ENCODE peak calls at places on chromosomes 7 and 10, in four cellular contexts. R is sigmoid colon, E is stomach, J is HCT116. N is an unnamed sample.
A peak's percentile ranks its signal among the peaks of the same experiment; 100 is the strongest.

GRCh38 chr7:132296820-132297219 is 279.4 kb downstream of the PLXNA4 start:
- DNase-seq in R (no peak), J (no peak), E (no peak), N (no peak)

GRCh38 chr10:13331641-13332040 is 16.5 kb downstream of the SEPHS1 start:
- DNase-seq in R (no peak), J (no peak), E (no peak), N (no peak)

GRCh38 chr10:71746344-71747037 is 26.8 kb downstream of the VSIR start:
- DNase-seq in E (peak; percentile 73), J (no peak), R (no peak), N (peak; percentile 52)

GRCh38 chr10:59905066-59905734 is 1.2 kb downstream of the CCDC6 start:
- DNase-seq in E (peak; percentile 46), R (peak; percentile 73), J (no peak), N (peak; percentile 57)

GRCh38 chr10:32891261-32891660 is 66.8 kb downstream of the ITGB1 start:
- DNase-seq in R (no peak), E (no peak), J (no peak), N (no peak)

GRCh38 chr10:5692476-5693358 is 8.1 kb downstream of the TASOR2 start:
- DNase-seq in J (no peak), E (peak; percentile 63), R (peak; percentile 66), N (peak; percentile 74)

GRCh38 chr7:50212666-50213621 is 91.6 kb upstream of the IKZF1 start:
- DNase-seq in R (no peak), J (no peak), E (no peak), N (no peak)

GRCh38 chr10:57799625-57800024 is 468.1 kb downstream of the IPMK start:
- DNase-seq in J (no peak), R (no peak), E (no peak), N (no peak)

GRCh38 chr10:9158675-9159074 is 1104.2 kb downstream of the GATA3 start:
- DNase-seq in E (no peak), R (no peak), J (no peak), N (no peak)

GRCh38 chr10:72020914-72021754 is 56.9 kb downstream of the CHST3 start:
- DNase-seq in R (no peak), J (no peak), E (no peak), N (no peak)

GRCh38 chr10:31146496-31147219 is 115.0 kb upstream of the ZNF438 start:
- DNase-seq in J (peak; percentile 60), R (peak; percentile 78), E (no peak), N (no peak)

GRCh38 chr10:5252177-5253037 is 55.8 kb downstream of the AKR1C4 start:
- DNase-seq in E (no peak), R (no peak), J (no peak), N (no peak)

GRCh38 chr7:26813426-26813825 is 51.0 kb downstream of the SKAP2 start:
- DNase-seq in J (no peak), E (no peak), R (no peak), N (no peak)

DNA sequence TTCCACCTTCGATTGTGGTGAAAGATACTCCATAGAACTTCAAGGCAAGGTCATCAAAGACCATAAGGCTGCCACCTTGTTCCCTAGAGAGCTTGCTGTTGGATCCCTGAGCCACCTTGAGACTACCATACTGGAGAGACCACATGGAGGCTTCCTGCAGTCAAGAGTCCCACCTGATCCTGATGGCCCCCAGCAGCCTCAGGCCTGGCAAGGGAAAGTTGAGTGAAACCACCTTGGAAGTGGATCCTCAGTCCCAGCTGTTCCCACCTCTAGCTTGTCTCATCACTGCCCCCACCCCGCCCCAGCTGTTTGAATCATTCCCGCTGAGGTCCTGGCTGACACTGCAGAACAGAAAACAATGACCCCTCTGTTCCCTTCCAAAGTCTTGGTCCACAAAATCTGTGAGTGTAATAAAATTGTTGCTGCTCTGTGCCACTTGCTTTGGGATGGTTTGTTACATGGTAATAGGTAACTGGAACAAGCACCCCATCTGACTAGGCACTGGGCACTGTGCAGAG is 32.0 kb downstream of the PRLHR start:
- DNase-seq in R (no peak), E (no peak), J (no peak), N (no peak)
- TF ChIP-seq CTCF in R (no peak), E (no peak), J (no peak), N (no peak)

GRCh38 chr7:123557631-123558505 is at the start of gene NDUFA5:
- DNase-seq in E (peak; percentile 97), R (peak; percentile 99), J (peak; percentile 97), N (peak; percentile 94)
- TF ChIP-seq POLR2A in E (peak; percentile 51), R (peak; percentile 54), J (peak; percentile 75), N (peak; percentile 52)

DNA sequence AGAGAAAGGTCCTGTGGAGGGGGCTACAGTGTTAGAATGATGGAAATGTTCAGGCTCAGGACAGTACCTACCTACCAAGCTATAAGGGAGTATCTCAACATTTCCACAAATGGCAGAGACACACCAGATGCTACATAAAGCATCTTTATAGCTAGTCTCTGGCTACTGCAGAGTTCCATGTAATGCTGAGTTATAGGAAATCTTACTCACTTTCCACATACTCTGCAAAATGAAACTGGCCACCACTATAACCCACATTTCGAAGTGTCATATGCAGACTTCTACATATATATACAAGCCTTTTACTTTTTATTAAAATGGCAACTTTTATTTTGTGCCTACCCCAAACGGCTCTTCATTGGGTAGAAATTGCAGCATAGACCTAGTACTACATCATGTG is 85.5 kb downstream of the FAS start:
- DNase-seq in E (no peak), J (no peak), R (no peak), N (no peak)
- H3K4me3 ChIP-seq in E (no peak overlapping the region), J (no peak overlapping the region), R (no peak overlapping the region), N (no peak overlapping the region)

GRCh38 chr10:24723788-24724380 is at the start of gene ARHGAP21:
- DNase-seq in E (peak; percentile 71), J (no peak), R (peak; percentile 87), N (peak; percentile 80)

GRCh38 chr10:24721254-24722106 is 2.2 kb downstream of the ARHGAP21 start:
- DNase-seq in J (no peak), R (peak; percentile 72), E (peak; percentile 52), N (no peak)

GRCh38 chr10:24722131-24722675 is 1.5 kb downstream of the ARHGAP21 start:
- DNase-seq in J (no peak), R (no peak), E (no peak), N (no peak)

GRCh38 chr10:24723386-24723787 is 300 bp downstream of the ARHGAP21 start:
- DNase-seq in E (peak; percentile 41), R (peak; percentile 66), J (no peak), N (peak; percentile 68)

GRCh38 chr10:24722676-24723385 is 856 bp downstream of the ARHGAP21 start:
- DNase-seq in E (peak; percentile 68), R (peak; percentile 72), J (no peak), N (peak; percentile 65)
- TF ChIP-seq CTCF in E (no peak), R (no peak), J (no peak), N (no peak)

GRCh38 chr7:99997545-99998137 is 17.8 kb upstream of the ZKSCAN1 start:
- DNase-seq in E (peak; percentile 79), R (peak; percentile 78), J (no peak), N (peak; percentile 77)
- TF ChIP-seq POLR2A in E (no peak), R (peak; percentile 36), J (no peak), N (peak; percentile 36)

GRCh38 chr10:70333268-70333667 is 49.2 kb downstream of the LRRC20 start:
- DNase-seq in J (no peak), E (no peak), R (peak; percentile 39), N (no peak)

GRCh38 chr10:70331486-70332268 is 47.9 kb upstream of the NPFFR1 start:
- DNase-seq in E (peak; percentile 35), J (peak; percentile 96), R (peak; percentile 68), N (no peak)

GRCh38 chr10:70328987-70329386 is 45.2 kb upstream of the NPFFR1 start:
- DNase-seq in J (no peak), R (no peak), E (no peak), N (no peak)

GRCh38 chr10:70330671-70331070 is 46.9 kb upstream of the NPFFR1 start:
- DNase-seq in E (no peak), J (no peak), R (peak; percentile 45), N (no peak)

GRCh38 chr10:70331160-70331485 is 47.3 kb upstream of the NPFFR1 start:
- DNase-seq in R (no peak), E (no peak), J (no peak), N (no peak)
- H3K4me3 ChIP-seq in R (no peak overlapping the region), E (no peak overlapping the region), J (no peak overlapping the region), N (no peak overlapping the region)

N was measured in right lobe of liver.